ENCODE peak calls at places on chromosomes 6 and 20, in ten cellular contexts. One of them, this sample, is unnamed.

GRCh38 chr6:92231220-92231701 is 1188.1 kb downstream of the EPHA7 start:
- DNase-seq in fibroblast of lung: no peak
- DNase-seq in AG09319: no peak
- DNase-seq in tibial nerve: no peak
- DNase-seq in H9: no peak
- DNase-seq in activated CD8-positive, alpha-beta T cell treated with anti-CD3 and anti-CD28 coated beads for 36 hours: no peak
- DNase-seq in BE2C: no peak
- DNase-seq in cardiac muscle cell: no peak
- DNase-seq in endothelial cell: no peak
- DNase-seq in foreskin fibroblast: no peak
- DNase-seq in this sample: no peak

GRCh38 chr20:58598271-58599015 is 52.6 kb upstream of the STX16 start:
- DNase-seq in tibial nerve: peak
- DNase-seq in AG09319: peak
- DNase-seq in BE2C: peak
- DNase-seq in H9: no peak
- DNase-seq in fibroblast of lung: peak
- DNase-seq in activated CD8-positive, alpha-beta T cell treated with anti-CD3 and anti-CD28 coated beads for 36 hours: no peak
- DNase-seq in cardiac muscle cell: no peak
- DNase-seq in foreskin fibroblast: peak
- DNase-seq in endothelial cell: no peak
- DNase-seq in this sample: no peak

GRCh38 chr6:23329091-23329490 is 759.7 kb downstream of the HDGFL1 start:
- DNase-seq in BE2C: no peak
- DNase-seq in fibroblast of lung: no peak
- DNase-seq in tibial nerve: no peak
- DNase-seq in cardiac muscle cell: peak
- DNase-seq in foreskin fibroblast: no peak
- DNase-seq in AG09319: no peak
- DNase-seq in activated CD8-positive, alpha-beta T cell treated with anti-CD3 and anti-CD28 coated beads for 36 hours: no peak
- DNase-seq in H9: no peak
- DNase-seq in endothelial cell: no peak
- DNase-seq in this sample: no peak

GRCh38 chr6:79632580-79632979 is 1.5 kb downstream of the SH3BGRL2 start:
- DNase-seq in H9: no peak
- DNase-seq in AG09319: no peak
- DNase-seq in fibroblast of lung: no peak
- DNase-seq in cardiac muscle cell: no peak
- DNase-seq in tibial nerve: no peak
- DNase-seq in foreskin fibroblast: no peak
- DNase-seq in activated CD8-positive, alpha-beta T cell treated with anti-CD3 and anti-CD28 coated beads for 36 hours: no peak
- DNase-seq in endothelial cell: no peak
- DNase-seq in BE2C: no peak
- DNase-seq in this sample: no peak

GRCh38 chr6:37860226-37860839 is 40.8 kb downstream of the ZFAND3 start:
- DNase-seq in tibial nerve: peak
- DNase-seq in endothelial cell: peak
- DNase-seq in AG09319: no peak
- DNase-seq in foreskin fibroblast: peak
- DNase-seq in H9: no peak
- DNase-seq in fibroblast of lung: peak
- DNase-seq in BE2C: peak
- DNase-seq in cardiac muscle cell: peak
- DNase-seq in activated CD8-positive, alpha-beta T cell treated with anti-CD3 and anti-CD28 coated beads for 36 hours: peak
- DNase-seq in this sample: no peak

GRCh38 chr6:118712955-118713354 is 61.6 kb upstream of the CEP85L start:
- DNase-seq in tibial nerve: no peak
- DNase-seq in BE2C: no peak
- DNase-seq in activated CD8-positive, alpha-beta T cell treated with anti-CD3 and anti-CD28 coated beads for 36 hours: no peak
- DNase-seq in foreskin fibroblast: peak
- DNase-seq in H9: no peak
- DNase-seq in AG09319: no peak
- DNase-seq in endothelial cell: no peak
- DNase-seq in cardiac muscle cell: no peak
- DNase-seq in fibroblast of lung: peak
- DNase-seq in this sample: no peak

GRCh38 chr6:161694995-161695394 is 421.1 kb upstream of the AGPAT4 start:
- DNase-seq in tibial nerve: no peak
- DNase-seq in activated CD8-positive, alpha-beta T cell treated with anti-CD3 and anti-CD28 coated beads for 36 hours: no peak
- DNase-seq in foreskin fibroblast: no peak
- DNase-seq in AG09319: peak
- DNase-seq in cardiac muscle cell: peak
- DNase-seq in fibroblast of lung: peak
- DNase-seq in endothelial cell: no peak
- DNase-seq in H9: peak
- DNase-seq in BE2C: peak
- DNase-seq in this sample: no peak

GRCh38 chr6:41453232-41453631 is 92.9 kb upstream of the FOXP4 start:
- DNase-seq in tibial nerve: no peak
- DNase-seq in cardiac muscle cell: no peak
- DNase-seq in foreskin fibroblast: no peak
- DNase-seq in fibroblast of lung: no peak
- DNase-seq in activated CD8-positive, alpha-beta T cell treated with anti-CD3 and anti-CD28 coated beads for 36 hours: no peak
- DNase-seq in BE2C: no peak
- DNase-seq in H9: no peak
- DNase-seq in AG09319: no peak
- DNase-seq in endothelial cell: no peak
- DNase-seq in this sample: no peak

GRCh38 chr20:56382696-56383095 is 9.3 kb downstream of the AURKA start:
- DNase-seq in BE2C: no peak
- DNase-seq in fibroblast of lung: no peak
- DNase-seq in H9: no peak
- DNase-seq in foreskin fibroblast: no peak
- DNase-seq in tibial nerve: no peak
- DNase-seq in activated CD8-positive, alpha-beta T cell treated with anti-CD3 and anti-CD28 coated beads for 36 hours: no peak
- DNase-seq in cardiac muscle cell: peak
- DNase-seq in endothelial cell: no peak
- DNase-seq in AG09319: no peak
- DNase-seq in this sample: no peak

GRCh38 chr20:57579331-57579897 is 18.5 kb downstream of the PCK1 start:
- DNase-seq in BE2C: no peak
- DNase-seq in endothelial cell: no peak
- DNase-seq in fibroblast of lung: no peak
- DNase-seq in foreskin fibroblast: no peak
- DNase-seq in cardiac muscle cell: no peak
- DNase-seq in AG09319: no peak
- DNase-seq in activated CD8-positive, alpha-beta T cell treated with anti-CD3 and anti-CD28 coated beads for 36 hours: no peak
- DNase-seq in tibial nerve: no peak
- DNase-seq in H9: no peak
- DNase-seq in this sample: no peak

GRCh38 chr6:100185615-100186014 is 191.6 kb upstream of the MCHR2 start:
- DNase-seq in fibroblast of lung: no peak
- DNase-seq in cardiac muscle cell: no peak
- DNase-seq in endothelial cell: no peak
- DNase-seq in tibial nerve: no peak
- DNase-seq in AG09319: no peak
- DNase-seq in H9: no peak
- DNase-seq in BE2C: no peak
- DNase-seq in foreskin fibroblast: no peak
- DNase-seq in activated CD8-positive, alpha-beta T cell treated with anti-CD3 and anti-CD28 coated beads for 36 hours: no peak
- DNase-seq in this sample: no peak

GRCh38 chr6:12543953-12544352 is 172.6 kb upstream of the PHACTR1 start:
- DNase-seq in fibroblast of lung: no peak
- DNase-seq in activated CD8-positive, alpha-beta T cell treated with anti-CD3 and anti-CD28 coated beads for 36 hours: no peak
- DNase-seq in AG09319: no peak
- DNase-seq in tibial nerve: no peak
- DNase-seq in H9: no peak
- DNase-seq in endothelial cell: no peak
- DNase-seq in BE2C: no peak
- DNase-seq in foreskin fibroblast: no peak
- DNase-seq in cardiac muscle cell: no peak
- DNase-seq in this sample: no peak

GRCh38 chr6:130853555-130854183 is 26.5 kb downstream of the SMLR1 start:
- DNase-seq in cardiac muscle cell: peak
- DNase-seq in BE2C: no peak
- DNase-seq in H9: no peak
- DNase-seq in fibroblast of lung: no peak
- DNase-seq in activated CD8-positive, alpha-beta T cell treated with anti-CD3 and anti-CD28 coated beads for 36 hours: no peak
- DNase-seq in tibial nerve: no peak
- DNase-seq in AG09319: no peak
- DNase-seq in endothelial cell: no peak
- DNase-seq in foreskin fibroblast: peak
- DNase-seq in this sample: no peak

GRCh38 chr6:64932486-64932885 is 774.5 kb downstream of the EYS start:
- DNase-seq in foreskin fibroblast: no peak
- DNase-seq in fibroblast of lung: no peak
- DNase-seq in H9: no peak
- DNase-seq in endothelial cell: no peak
- DNase-seq in activated CD8-positive, alpha-beta T cell treated with anti-CD3 and anti-CD28 coated beads for 36 hours: no peak
- DNase-seq in cardiac muscle cell: no peak
- DNase-seq in AG09319: no peak
- DNase-seq in tibial nerve: no peak
- DNase-seq in BE2C: no peak
- DNase-seq in this sample: no peak

GRCh38 chr6:52020961-52021570 is 66.3 kb downstream of the PKHD1 start:
- DNase-seq in endothelial cell: no peak
- DNase-seq in activated CD8-positive, alpha-beta T cell treated with anti-CD3 and anti-CD28 coated beads for 36 hours: no peak
- DNase-seq in H9: no peak
- DNase-seq in AG09319: no peak
- DNase-seq in cardiac muscle cell: peak
- DNase-seq in BE2C: no peak
- DNase-seq in foreskin fibroblast: peak
- DNase-seq in tibial nerve: no peak
- DNase-seq in fibroblast of lung: peak
- DNase-seq in this sample: no peak

GRCh38 chr20:50418890-50419642 is 91.1 kb upstream of the PTPN1 start:
- DNase-seq in activated CD8-positive, alpha-beta T cell treated with anti-CD3 and anti-CD28 coated beads for 36 hours: no peak
- DNase-seq in tibial nerve: no peak
- DNase-seq in H9: no peak
- DNase-seq in BE2C: no peak
- DNase-seq in AG09319: no peak
- DNase-seq in cardiac muscle cell: no peak
- DNase-seq in fibroblast of lung: no peak
- DNase-seq in endothelial cell: no peak
- DNase-seq in foreskin fibroblast: no peak
- DNase-seq in this sample: no peak

GRCh38 chr6:9126845-9127560 is 691.7 kb upstream of the SLC35B3 start:
- DNase-seq in AG09319: no peak
- DNase-seq in BE2C: no peak
- DNase-seq in activated CD8-positive, alpha-beta T cell treated with anti-CD3 and anti-CD28 coated beads for 36 hours: no peak
- DNase-seq in fibroblast of lung: peak
- DNase-seq in tibial nerve: no peak
- DNase-seq in endothelial cell: no peak
- DNase-seq in foreskin fibroblast: peak
- DNase-seq in H9: no peak
- DNase-seq in cardiac muscle cell: no peak
- DNase-seq in this sample: no peak

GRCh38 chr20:34569598-34569997 is 11.1 kb downstream of the MAP1LC3A start:
- DNase-seq in activated CD8-positive, alpha-beta T cell treated with anti-CD3 and anti-CD28 coated beads for 36 hours: no peak
- DNase-seq in foreskin fibroblast: no peak
- DNase-seq in cardiac muscle cell: no peak
- DNase-seq in BE2C: no peak
- DNase-seq in AG09319: no peak
- DNase-seq in H9: no peak
- DNase-seq in fibroblast of lung: no peak
- DNase-seq in tibial nerve: no peak
- DNase-seq in endothelial cell: no peak
- DNase-seq in this sample: no peak

GRCh38 chr20:34570859-34571306 is 12.4 kb downstream of the MAP1LC3A start:
- DNase-seq in fibroblast of lung: peak
- DNase-seq in foreskin fibroblast: no peak
- DNase-seq in tibial nerve: no peak
- DNase-seq in cardiac muscle cell: peak
- DNase-seq in AG09319: no peak
- DNase-seq in H9: no peak
- DNase-seq in activated CD8-positive, alpha-beta T cell treated with anti-CD3 and anti-CD28 coated beads for 36 hours: no peak
- DNase-seq in BE2C: no peak
- DNase-seq in endothelial cell: no peak
- DNase-seq in this sample: no peak

GRCh38 chr20:34564810-34565209 is 6.3 kb downstream of the MAP1LC3A start:
- DNase-seq in tibial nerve: no peak
- DNase-seq in activated CD8-positive, alpha-beta T cell treated with anti-CD3 and anti-CD28 coated beads for 36 hours: no peak
- DNase-seq in fibroblast of lung: no peak
- DNase-seq in AG09319: no peak
- DNase-seq in BE2C: no peak
- DNase-seq in foreskin fibroblast: no peak
- DNase-seq in cardiac muscle cell: no peak
- DNase-seq in H9: no peak
- DNase-seq in endothelial cell: no peak
- DNase-seq in this sample: no peak

GRCh38 chr20:34566978-34567884 is 8.7 kb downstream of the MAP1LC3A start:
- DNase-seq in BE2C: no peak
- DNase-seq in foreskin fibroblast: no peak
- DNase-seq in H9: no peak
- DNase-seq in endothelial cell: no peak
- DNase-seq in fibroblast of lung: no peak
- DNase-seq in cardiac muscle cell: no peak
- DNase-seq in AG09319: no peak
- DNase-seq in activated CD8-positive, alpha-beta T cell treated with anti-CD3 and anti-CD28 coated beads for 36 hours: no peak
- DNase-seq in tibial nerve: no peak
- DNase-seq in this sample: no peak

GRCh38 chr20:34567885-34568865 is 9.7 kb downstream of the MAP1LC3A start:
- DNase-seq in foreskin fibroblast: no peak
- DNase-seq in cardiac muscle cell: no peak
- DNase-seq in BE2C: no peak
- DNase-seq in H9: no peak
- DNase-seq in endothelial cell: no peak
- DNase-seq in tibial nerve: no peak
- DNase-seq in activated CD8-positive, alpha-beta T cell treated with anti-CD3 and anti-CD28 coated beads for 36 hours: no peak
- DNase-seq in AG09319: no peak
- DNase-seq in fibroblast of lung: no peak
- DNase-seq in this sample: no peak
- TF ChIP-seq CTCF in foreskin fibroblast: no peak
- TF ChIP-seq CTCF in cardiac muscle cell: no peak
- TF ChIP-seq CTCF in BE2C: no peak
- TF ChIP-seq CTCF in H9: no peak
- TF ChIP-seq CTCF in endothelial cell: no peak
- TF ChIP-seq CTCF in tibial nerve: no peak
- TF ChIP-seq CTCF in activated CD8-positive, alpha-beta T cell treated with anti-CD3 and anti-CD28 coated beads for 36 hours: no peak
- TF ChIP-seq CTCF in AG09319: no peak
- TF ChIP-seq CTCF in fibroblast of lung: no peak
- TF ChIP-seq CTCF in this sample: no peak

GRCh38 chr6:143396497-143397228 is 53.8 kb downstream of the ADAT2 start:
- DNase-seq in AG09319: no peak
- DNase-seq in activated CD8-positive, alpha-beta T cell treated with anti-CD3 and anti-CD28 coated beads for 36 hours: peak
- DNase-seq in cardiac muscle cell: no peak
- DNase-seq in fibroblast of lung: no peak
- DNase-seq in tibial nerve: no peak
- DNase-seq in foreskin fibroblast: no peak
- DNase-seq in H9: no peak
- DNase-seq in BE2C: no peak
- DNase-seq in endothelial cell: no peak
- DNase-seq in this sample: no peak
- TF ChIP-seq CTCF in AG09319: no peak
- TF ChIP-seq CTCF in activated CD8-positive, alpha-beta T cell treated with anti-CD3 and anti-CD28 coated beads for 36 hours: no peak
- TF ChIP-seq CTCF in cardiac muscle cell: no peak
- TF ChIP-seq CTCF in fibroblast of lung: no peak
- TF ChIP-seq CTCF in tibial nerve: no peak
- TF ChIP-seq CTCF in foreskin fibroblast: no peak
- TF ChIP-seq CTCF in H9: no peak
- TF ChIP-seq CTCF in BE2C: no peak
- TF ChIP-seq CTCF in endothelial cell: no peak
- TF ChIP-seq CTCF in this sample: no peak

GRCh38 chr6:27752038-27752885 is 159.9 kb downstream of the OR2B2 start:
- DNase-seq in fibroblast of lung: peak
- DNase-seq in activated CD8-positive, alpha-beta T cell treated with anti-CD3 and anti-CD28 coated beads for 36 hours: peak
- DNase-seq in foreskin fibroblast: peak
- DNase-seq in AG09319: peak
- DNase-seq in BE2C: peak
- DNase-seq in cardiac muscle cell: peak
- DNase-seq in H9: peak
- DNase-seq in tibial nerve: peak
- DNase-seq in endothelial cell: peak
- DNase-seq in this sample: peak
- TF ChIP-seq CTCF in fibroblast of lung: peak
- TF ChIP-seq CTCF in activated CD8-positive, alpha-beta T cell treated with anti-CD3 and anti-CD28 coated beads for 36 hours: peak
- TF ChIP-seq CTCF in foreskin fibroblast: peak
- TF ChIP-seq CTCF in AG09319: peak
- TF ChIP-seq CTCF in BE2C: peak
- TF ChIP-seq CTCF in cardiac muscle cell: peak
- TF ChIP-seq CTCF in H9: peak
- TF ChIP-seq CTCF in tibial nerve: peak
- TF ChIP-seq CTCF in endothelial cell: peak
- TF ChIP-seq CTCF in this sample: peak

GRCh38 chr20:17611540-17612286 is 41.8 kb downstream of the DSTN start:
- DNase-seq in activated CD8-positive, alpha-beta T cell treated with anti-CD3 and anti-CD28 coated beads for 36 hours: peak
- DNase-seq in tibial nerve: peak
- DNase-seq in fibroblast of lung: peak
- DNase-seq in BE2C: no peak
- DNase-seq in endothelial cell: no peak
- DNase-seq in cardiac muscle cell: peak
- DNase-seq in H9: peak
- DNase-seq in AG09319: no peak
- DNase-seq in foreskin fibroblast: no peak
- DNase-seq in this sample: no peak
- TF ChIP-seq CTCF in activated CD8-positive, alpha-beta T cell treated with anti-CD3 and anti-CD28 coated beads for 36 hours: peak
- TF ChIP-seq CTCF in tibial nerve: peak
- TF ChIP-seq CTCF in fibroblast of lung: peak
- TF ChIP-seq CTCF in BE2C: peak
- TF ChIP-seq CTCF in endothelial cell: peak
- TF ChIP-seq CTCF in cardiac muscle cell: peak
- TF ChIP-seq CTCF in H9: peak
- TF ChIP-seq CTCF in AG09319: peak
- TF ChIP-seq CTCF in foreskin fibroblast: peak
- TF ChIP-seq CTCF in this sample: peak

This sample was measured in CD4-positive, alpha-beta T cell.